ENCODE peak calls at places on chromosomes 6 and 20, in six cellular contexts. H is ovary, E is NB4, J is testis, M is esophagus muscularis mucosa, Q is GM12878. W is an unnamed sample.

GRCh38 chr6:14026831-14027539 is 90.6 kb upstream of the CD83 start:
- DNase-seq in H (no peak), Q (no peak), E (no peak), J (no peak), M (no peak), W (no peak)

GRCh38 chr20:20860078-20860806 is 147.8 kb upstream of the RALGAPA2 start:
- DNase-seq in J (peak), Q (peak), M (peak), H (peak), E (peak), W (no peak)

GRCh38 chr20:36632487-36633284 is 13.3 kb downstream of the SLA2 start:
- DNase-seq in E (peak), M (no peak), J (no peak), Q (no peak), H (no peak), W (no peak)

GRCh38 chr6:136365781-136366354 is 76.2 kb upstream of the BCLAF1 start:
- DNase-seq in M (no peak), Q (no peak), H (no peak), J (peak), E (peak), W (peak)

GRCh38 chr20:16444056-16444777 is 129.0 kb downstream of the KIF16B start:
- DNase-seq in J (peak), Q (no peak), E (no peak), M (peak), H (no peak), W (no peak)

GRCh38 chr6:119627908-119628669 is 278.5 kb upstream of the MAN1A1 start:
- DNase-seq in Q (no peak), E (no peak), H (no peak), J (no peak), M (no peak), W (no peak)

GRCh38 chr6:137744877-137745276 is 122.2 kb upstream of the TNFAIP3 start:
- DNase-seq in H (no peak), M (no peak), J (no peak), Q (peak), E (no peak), W (no peak)

GRCh38 chr6:28489366-28490190 is 26.0 kb downstream of the GPX6 start:
- DNase-seq in Q (peak), J (peak), H (peak), M (peak), E (peak), W (peak)

GRCh38 chr6:134379086-134379485 is 61.2 kb upstream of the SGK1 start:
- DNase-seq in M (no peak), J (peak), E (no peak), H (no peak), Q (peak), W (no peak)

GRCh38 chr6:52317841-52318581 is 33.5 kb upstream of the MCM3 start:
- DNase-seq in E (peak), J (peak), H (no peak), Q (peak), M (no peak), W (no peak)

GRCh38 chr20:39039261-39039660 is 77.1 kb downstream of the DHX35 start:
- DNase-seq in J (no peak), Q (no peak), M (no peak), H (no peak), E (no peak), W (no peak)

GRCh38 chr6:43893073-43893472 is 123.1 kb downstream of the VEGFA start:
- DNase-seq in Q (no peak), H (no peak), J (no peak), E (no peak), M (no peak), W (no peak)

GRCh38 chr6:44569931-44570385 is 182.5 kb downstream of the CDC5L start:
- DNase-seq in E (peak), J (peak), M (no peak), Q (no peak), H (no peak), W (peak)

GRCh38 chr6:27547157-27548075 is 74.5 kb upstream of the ZNF184 start:
- DNase-seq in Q (peak), J (no peak), E (peak), H (no peak), M (no peak), W (no peak)

GRCh38 chr6:33490198-33490597 is 35.8 kb downstream of the ZBTB9 start:
- DNase-seq in H (no peak), E (peak), Q (no peak), M (no peak), J (no peak), W (no peak)

GRCh38 chr20:40249805-40250204 is 439.2 kb downstream of the MAFB start:
- DNase-seq in E (no peak), Q (no peak), H (no peak), M (no peak), J (no peak), W (no peak)

GRCh38 chr6:104955491-104955890 is 1.4 kb upstream of the LIN28B start:
- DNase-seq in J (no peak), E (peak), Q (no peak), M (no peak), H (no peak), W (no peak)

GRCh38 chr6:157323924-157324276 is 581 bp upstream of the TMEM242 start:
- DNase-seq in H (peak), M (peak), E (peak), J (peak), Q (no peak), W (peak)

GRCh38 chr20:2330090-2330695 is 34.4 kb downstream of the TGM3 start:
- DNase-seq in Q (no peak), H (no peak), E (peak), J (no peak), M (no peak), W (no peak)

GRCh38 chr20:54011352-54011751 is 59.0 kb downstream of the BCAS1 start:
- DNase-seq in H (no peak), J (no peak), M (no peak), Q (no peak), E (no peak), W (no peak)

GRCh38 chr6:37501632-37502466 is 2.2 kb upstream of the CCDC167 start:
- DNase-seq in J (no peak), Q (no peak), H (no peak), M (no peak), E (no peak), W (no peak)

GRCh38 chr6:170289971-170290305 is 940 bp downstream of the DLL1 start:
- DNase-seq in Q (no peak), J (peak), H (no peak), M (no peak), E (no peak), W (peak)

GRCh38 chr6:11217360-11218076 is 14.9 kb downstream of the NEDD9 start:
- DNase-seq in Q (peak), H (no peak), E (no peak), J (no peak), M (no peak), W (no peak)

GRCh38 chr6:63805808-63806572 is 170.4 kb downstream of the PHF3 start:
- DNase-seq in H (no peak), Q (no peak), J (no peak), M (no peak), E (peak), W (peak)

GRCh38 chr6:912871-913663 is 220.1 kb upstream of the EXOC2 start:
- DNase-seq in H (no peak), Q (no peak), J (peak), M (no peak), E (peak), W (no peak)

GRCh38 chr20:47854687-47855212 is 69.5 kb upstream of the SULF2 start:
- DNase-seq in E (peak), M (no peak), J (peak), Q (no peak), H (no peak), W (no peak)

GRCh38 chr6:154386848-154387717 is 30.5 kb upstream of the IPCEF1 start:
- DNase-seq in Q (no peak), M (no peak), H (no peak), J (no peak), E (no peak), W (no peak)

GRCh38 chr20:44704551-44704971 is 10.6 kb upstream of the CCN5 start:
- DNase-seq in H (no peak), J (no peak), Q (no peak), M (no peak), E (peak), W (no peak)

GRCh38 chr20:667351-668034 is 8.1 kb downstream of the SCRT2 start:
- DNase-seq in J (peak), Q (no peak), H (no peak), E (peak), M (no peak), W (peak)

GRCh38 chr20:19826179-19826914 is 68.3 kb downstream of the RIN2 start:
- DNase-seq in H (no peak), M (no peak), Q (no peak), J (no peak), E (no peak), W (no peak)

GRCh38 chr6:116662186-116662585 is 6.4 kb downstream of the ZUP1 start:
- DNase-seq in J (no peak), M (no peak), H (no peak), Q (no peak), E (no peak), W (no peak)

GRCh38 chr20:51938557-51939324 is 136.4 kb upstream of the SALL4 start:
- DNase-seq in H (no peak), E (peak), M (no peak), J (no peak), Q (no peak), W (no peak)

GRCh38 chr6:157804448-157805327 is 18.4 kb upstream of the SNX9 start:
- DNase-seq in Q (no peak), M (no peak), J (no peak), H (no peak), E (no peak), W (no peak)

GRCh38 chr20:24587384-24588046 is 118.1 kb downstream of the SYNDIG1 start:
- DNase-seq in H (no peak), Q (no peak), M (no peak), J (no peak), E (no peak), W (no peak)

GRCh38 chr6:123380257-123380656 is 256.5 kb downstream of the TRDN start:
- DNase-seq in E (peak), H (no peak), Q (no peak), J (peak), M (no peak), W (no peak)

GRCh38 chr6:164005312-164005711 is 590.8 kb downstream of the QKI start:
- DNase-seq in Q (no peak), M (no peak), J (no peak), H (no peak), E (no peak), W (no peak)

GRCh38 chr20:46130534-46130933 is 12.4 kb downstream of the CD40 start:
- DNase-seq in E (no peak), J (no peak), Q (peak), H (no peak), M (no peak), W (no peak)

GRCh38 chr20:43191946-43192847 is 2.5 kb upstream of the PTPRT start:
- DNase-seq in E (peak), Q (no peak), H (no peak), J (peak), M (no peak), W (peak)

GRCh38 chr20:41005361-41005729 is 23.3 kb upstream of the TOP1 start:
- DNase-seq in Q (no peak), J (peak), E (no peak), H (peak), M (peak), W (peak)

GRCh38 chr20:23116301-23117089 is 30.4 kb upstream of the CD93 start:
- DNase-seq in Q (no peak), H (no peak), J (no peak), E (peak), M (no peak), W (no peak)

GRCh38 chr6:35259194-35259945 is at the start of gene ZNF76:
- DNase-seq in J (peak), H (peak), Q (peak), M (peak), E (peak), W (peak)
- TF ChIP-seq CTCF in J (peak), H (peak), Q (no peak), M (no peak), E (no peak), W (peak)

GRCh38 chr20:17969884-17970409 is 1.1 kb downstream of the MGME1 start:
- DNase-seq in J (peak), Q (no peak), M (no peak), E (peak), H (no peak), W (no peak)
- TF ChIP-seq POLR2A in J (no peak), Q (peak), M (no peak), E (peak), H (no peak), W (no peak)

GRCh38 chr6:48080227-48081009 is 30.6 kb downstream of the PTCHD4 start:
- DNase-seq in H (no peak), E (no peak), J (no peak), Q (no peak), M (no peak), W (no peak)

GRCh38 chr6:48085131-48085741 is 25.8 kb downstream of the PTCHD4 start:
- DNase-seq in Q (no peak), H (no peak), E (no peak), M (no peak), J (no peak), W (no peak)

GRCh38 chr6:48084201-48084600 is 26.8 kb downstream of the PTCHD4 start:
- DNase-seq in E (no peak), H (no peak), Q (no peak), J (no peak), M (no peak), W (no peak)

GRCh38 chr6:48087448-48087847 is 23.5 kb downstream of the PTCHD4 start:
- DNase-seq in E (peak), M (no peak), J (no peak), H (no peak), Q (no peak), W (no peak)

GRCh38 chr6:48086187-48086586 is 24.8 kb downstream of the PTCHD4 start:
- DNase-seq in M (no peak), E (no peak), Q (no peak), H (no peak), J (no peak), W (no peak)
- TF ChIP-seq CTCF in M (no peak), E (no peak), Q (no peak), H (no peak), J (no peak), W (no peak)

GRCh38 chr6:41705996-41706835 is 29.2 kb downstream of the TFEB start:
- DNase-seq in H (peak), M (no peak), J (peak), E (peak), Q (peak), W (peak)

GRCh38 chr6:41705329-41705995 is 29.9 kb downstream of the TFEB start:
- DNase-seq in J (no peak), H (no peak), M (no peak), E (no peak), Q (no peak), W (no peak)

GRCh38 chr6:41707565-41708200 is 27.7 kb downstream of the TFEB start:
- DNase-seq in J (no peak), H (no peak), Q (no peak), M (no peak), E (peak), W (no peak)

GRCh38 chr6:41708856-41709255 is 26.6 kb downstream of the TFEB start:
- DNase-seq in M (no peak), H (no peak), J (no peak), E (no peak), Q (no peak), W (no peak)

GRCh38 chr6:41706876-41707564 is 28.4 kb downstream of the TFEB start:
- DNase-seq in M (no peak), Q (no peak), J (peak), E (peak), H (peak), W (peak)
- TF ChIP-seq POLR2A in M (no peak), Q (peak), J (no peak), E (no peak), H (no peak), W (no peak)

DNA sequence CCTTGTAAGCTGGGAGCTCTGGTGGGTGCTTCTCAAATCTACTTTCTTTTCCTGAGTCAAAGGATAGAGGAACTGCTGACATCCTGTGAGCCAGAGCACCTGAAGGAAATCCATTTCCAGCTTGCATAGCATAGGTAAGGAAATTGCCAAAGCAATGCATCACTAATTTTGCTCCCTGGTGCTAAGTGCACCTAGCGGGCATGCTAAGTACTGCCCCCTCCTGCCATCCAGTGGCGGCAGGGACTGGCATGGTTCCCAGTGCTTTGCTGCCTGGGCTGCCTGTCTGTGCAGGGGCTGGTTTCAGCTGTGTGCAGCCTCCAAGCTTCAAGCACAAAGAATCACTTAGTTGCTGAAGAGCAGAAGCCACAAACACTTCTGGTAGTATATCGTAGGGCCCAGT is 63.9 kb downstream of the FARS2 start:
- DNase-seq in M (peak), Q (no peak), H (no peak), J (no peak), E (no peak), W (no peak)
- TF ChIP-seq CTCF in M (no peak), Q (no peak), H (no peak), J (no peak), E (no peak), W (no peak)

DNA sequence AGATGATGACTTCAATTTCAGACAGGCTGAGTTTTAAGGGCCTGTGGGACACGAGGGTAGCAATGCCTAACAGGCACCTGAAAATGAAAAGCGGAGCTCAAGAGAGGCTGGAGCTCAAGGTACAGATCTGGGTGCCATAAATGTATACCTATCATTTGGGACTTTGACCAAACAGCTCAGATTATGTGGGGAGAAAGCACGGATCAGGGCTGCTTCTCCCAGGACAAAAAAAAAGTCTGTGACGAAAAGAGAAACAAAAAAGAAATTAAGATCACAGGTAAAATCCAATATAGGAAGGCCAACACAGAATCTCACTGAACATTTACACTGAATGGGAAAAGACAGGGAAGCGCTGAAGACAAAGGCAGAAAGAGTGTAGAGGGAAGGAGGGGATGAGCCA is 1.9 kb downstream of the PRELID3B start:
- DNase-seq in H (no peak), M (peak), J (no peak), E (no peak), Q (no peak), W (no peak)
- TF ChIP-seq POLR2A in H (no peak), M (no peak), J (no peak), E (no peak), Q (no peak), W (no peak)

GRCh38 chr6:125377621-125378020 is 75.9 kb upstream of the HDDC2 start:
- DNase-seq in M (no peak), Q (no peak), H (no peak), J (no peak), E (peak), W (no peak)

GRCh38 chr6:125375841-125376240 is 74.1 kb upstream of the HDDC2 start:
- DNase-seq in H (no peak), M (no peak), J (no peak), E (no peak), Q (no peak), W (no peak)

GRCh38 chr6:125375013-125375412 is 73.2 kb upstream of the HDDC2 start:
- DNase-seq in M (no peak), J (no peak), E (no peak), Q (no peak), H (no peak), W (no peak)

DNA sequence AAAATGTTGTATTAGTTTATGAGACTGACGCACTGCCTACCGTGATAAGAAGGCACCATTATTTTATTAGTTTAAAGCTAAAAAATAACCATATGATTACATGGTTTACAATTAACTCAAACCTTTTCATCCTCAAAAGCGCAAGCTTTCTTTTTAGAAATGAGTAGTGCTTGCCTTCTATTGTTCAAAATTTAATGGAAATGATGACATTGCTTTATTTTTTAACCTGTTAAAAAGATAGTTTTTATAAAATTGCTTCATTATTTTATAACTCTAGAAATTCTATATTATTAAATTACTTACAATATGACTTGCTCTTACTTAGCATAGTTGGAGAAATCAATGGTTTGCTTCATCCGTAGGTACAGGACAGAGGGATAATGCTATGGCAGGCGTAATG is 78.7 kb upstream of the HDDC2 start:
- DNase-seq in M (no peak), E (no peak), Q (no peak), J (no peak), H (no peak), W (no peak)
- TF ChIP-seq CTCF in M (no peak), E (no peak), Q (no peak), J (no peak), H (no peak), W (no peak)